ENCODE peak calls at places on chromosomes 12 and 14, in ten cellular contexts. One of them, this sample, is unnamed.

GRCh38 chr12:54987611-54988231 is 3.2 kb upstream of the TESPA1 start:
- DNase-seq in upper lobe of right lung: no peak
- DNase-seq in MM.1S: no peak
- DNase-seq in PC-3: no peak
- DNase-seq in heart left ventricle: no peak
- DNase-seq in suprapubic skin: no peak
- DNase-seq in stomach: no peak
- DNase-seq in CD8-positive, alpha-beta T cell: no peak
- DNase-seq in ovary: no peak
- DNase-seq in neuronal stem cell: no peak
- DNase-seq in this sample: no peak

GRCh38 chr14:54589843-54590242 is 22.9 kb downstream of the SAMD4A start:
- DNase-seq in upper lobe of right lung: no peak
- DNase-seq in MM.1S: no peak
- DNase-seq in PC-3: peak; percentile 68
- DNase-seq in heart left ventricle: no peak
- DNase-seq in suprapubic skin: no peak
- DNase-seq in stomach: no peak
- DNase-seq in CD8-positive, alpha-beta T cell: no peak
- DNase-seq in ovary: no peak
- DNase-seq in neuronal stem cell: no peak
- DNase-seq in this sample: no peak

GRCh38 chr14:105059917-105060565 is 5.2 kb downstream of the GPR132 start:
- DNase-seq in upper lobe of right lung: no peak
- DNase-seq in MM.1S: no peak
- DNase-seq in PC-3: no peak
- DNase-seq in heart left ventricle: no peak
- DNase-seq in suprapubic skin: peak; percentile 52
- DNase-seq in stomach: no peak
- DNase-seq in CD8-positive, alpha-beta T cell: no peak
- DNase-seq in ovary: no peak
- DNase-seq in neuronal stem cell: no peak
- DNase-seq in this sample: no peak

GRCh38 chr14:78978896-78979295 is 808.7 kb downstream of the NRXN3 start:
- DNase-seq in upper lobe of right lung: no peak
- DNase-seq in MM.1S: no peak
- DNase-seq in PC-3: no peak
- DNase-seq in heart left ventricle: no peak
- DNase-seq in suprapubic skin: no peak
- DNase-seq in stomach: no peak
- DNase-seq in CD8-positive, alpha-beta T cell: no peak
- DNase-seq in ovary: no peak
- DNase-seq in neuronal stem cell: no peak
- DNase-seq in this sample: no peak

GRCh38 chr12:21775130-21775920 is 819 bp upstream of the KCNJ8 start:
- DNase-seq in upper lobe of right lung: no peak
- DNase-seq in MM.1S: no peak
- DNase-seq in PC-3: no peak
- DNase-seq in heart left ventricle: no peak
- DNase-seq in suprapubic skin: no peak
- DNase-seq in stomach: no peak
- DNase-seq in CD8-positive, alpha-beta T cell: no peak
- DNase-seq in ovary: no peak
- DNase-seq in neuronal stem cell: no peak
- DNase-seq in this sample: no peak

GRCh38 chr14:76698631-76699030 is 62.6 kb upstream of the VASH1 start:
- DNase-seq in upper lobe of right lung: no peak
- DNase-seq in MM.1S: no peak
- DNase-seq in PC-3: no peak
- DNase-seq in heart left ventricle: no peak
- DNase-seq in suprapubic skin: no peak
- DNase-seq in stomach: no peak
- DNase-seq in CD8-positive, alpha-beta T cell: no peak
- DNase-seq in ovary: no peak
- DNase-seq in neuronal stem cell: no peak
- DNase-seq in this sample: no peak

GRCh38 chr12:30110970-30111586 is 327.3 kb upstream of the TMTC1 start:
- DNase-seq in upper lobe of right lung: no peak
- DNase-seq in MM.1S: no peak
- DNase-seq in PC-3: peak; percentile 51
- DNase-seq in heart left ventricle: no peak
- DNase-seq in suprapubic skin: no peak
- DNase-seq in stomach: no peak
- DNase-seq in CD8-positive, alpha-beta T cell: no peak
- DNase-seq in ovary: no peak
- DNase-seq in neuronal stem cell: no peak
- DNase-seq in this sample: no peak

GRCh38 chr14:76926521-76927251 is 100.5 kb downstream of the LRRC74A start:
- DNase-seq in upper lobe of right lung: no peak
- DNase-seq in MM.1S: peak; percentile 39
- DNase-seq in PC-3: no peak
- DNase-seq in heart left ventricle: peak; percentile 77
- DNase-seq in suprapubic skin: no peak
- DNase-seq in stomach: no peak
- DNase-seq in CD8-positive, alpha-beta T cell: peak; percentile 20
- DNase-seq in ovary: peak; percentile 87
- DNase-seq in neuronal stem cell: no peak
- DNase-seq in this sample: peak; percentile 76

GRCh38 chr12:100789146-100789545 is 5.4 kb upstream of the ANO4 start:
- DNase-seq in upper lobe of right lung: no peak
- DNase-seq in MM.1S: no peak
- DNase-seq in PC-3: peak; percentile 8
- DNase-seq in heart left ventricle: no peak
- DNase-seq in suprapubic skin: no peak
- DNase-seq in stomach: no peak
- DNase-seq in CD8-positive, alpha-beta T cell: no peak
- DNase-seq in ovary: no peak
- DNase-seq in neuronal stem cell: no peak
- DNase-seq in this sample: no peak

GRCh38 chr14:59301354-59301753 is 112.9 kb downstream of the DAAM1 start:
- DNase-seq in upper lobe of right lung: no peak
- DNase-seq in MM.1S: peak; percentile 73
- DNase-seq in PC-3: no peak
- DNase-seq in heart left ventricle: no peak
- DNase-seq in suprapubic skin: no peak
- DNase-seq in stomach: no peak
- DNase-seq in CD8-positive, alpha-beta T cell: no peak
- DNase-seq in ovary: no peak
- DNase-seq in neuronal stem cell: no peak
- DNase-seq in this sample: no peak

GRCh38 chr12:29157486-29157946 is 8.4 kb downstream of the FAR2 start:
- DNase-seq in upper lobe of right lung: no peak
- DNase-seq in MM.1S: no peak
- DNase-seq in PC-3: peak; percentile 68
- DNase-seq in heart left ventricle: no peak
- DNase-seq in suprapubic skin: no peak
- DNase-seq in stomach: no peak
- DNase-seq in CD8-positive, alpha-beta T cell: no peak
- DNase-seq in ovary: no peak
- DNase-seq in neuronal stem cell: no peak
- DNase-seq in this sample: no peak

GRCh38 chr12:47938594-47938993 is 24.8 kb upstream of the TMEM106C start:
- DNase-seq in upper lobe of right lung: no peak
- DNase-seq in MM.1S: no peak
- DNase-seq in PC-3: no peak
- DNase-seq in heart left ventricle: no peak
- DNase-seq in suprapubic skin: no peak
- DNase-seq in stomach: no peak
- DNase-seq in CD8-positive, alpha-beta T cell: no peak
- DNase-seq in ovary: no peak
- DNase-seq in neuronal stem cell: no peak
- DNase-seq in this sample: no peak

GRCh38 chr14:41257476-41257875 is 349.2 kb upstream of the LRFN5 start:
- DNase-seq in upper lobe of right lung: no peak
- DNase-seq in MM.1S: no peak
- DNase-seq in PC-3: no peak
- DNase-seq in heart left ventricle: no peak
- DNase-seq in suprapubic skin: no peak
- DNase-seq in stomach: no peak
- DNase-seq in CD8-positive, alpha-beta T cell: no peak
- DNase-seq in ovary: no peak
- DNase-seq in neuronal stem cell: no peak
- DNase-seq in this sample: no peak

GRCh38 chr14:99838555-99839193 is 45.5 kb downstream of the EML1 start:
- DNase-seq in upper lobe of right lung: peak; percentile 82
- DNase-seq in MM.1S: no peak
- DNase-seq in PC-3: peak; percentile 36
- DNase-seq in heart left ventricle: no peak
- DNase-seq in suprapubic skin: no peak
- DNase-seq in stomach: no peak
- DNase-seq in CD8-positive, alpha-beta T cell: no peak
- DNase-seq in ovary: no peak
- DNase-seq in neuronal stem cell: peak; percentile 81
- DNase-seq in this sample: no peak

GRCh38 chr14:32564591-32564990 is 235.5 kb downstream of the AKAP6 start:
- DNase-seq in upper lobe of right lung: no peak
- DNase-seq in MM.1S: no peak
- DNase-seq in PC-3: no peak
- DNase-seq in heart left ventricle: no peak
- DNase-seq in suprapubic skin: no peak
- DNase-seq in stomach: no peak
- DNase-seq in CD8-positive, alpha-beta T cell: no peak
- DNase-seq in ovary: no peak
- DNase-seq in neuronal stem cell: no peak
- DNase-seq in this sample: no peak

DNA sequence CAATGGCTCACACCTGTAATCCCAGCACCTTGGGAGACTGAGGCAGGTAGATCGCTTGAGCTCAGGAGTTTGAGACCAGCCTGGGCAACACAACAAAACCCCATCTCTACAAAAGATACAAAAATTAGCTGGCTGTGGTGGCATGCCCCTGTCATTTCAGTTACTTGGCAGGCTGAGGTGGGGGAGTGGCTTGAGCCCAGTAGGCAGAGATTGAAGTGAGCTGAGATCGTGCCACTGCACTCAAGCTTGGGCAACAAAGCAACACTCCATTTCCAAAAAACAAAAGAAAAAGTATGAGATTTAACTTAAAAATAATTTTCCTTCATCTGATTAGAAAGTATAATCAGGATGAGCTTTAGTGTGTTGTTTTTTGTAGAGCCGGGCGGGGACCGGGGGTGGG is 47.9 kb upstream of the BCAT1 start:
- DNase-seq in upper lobe of right lung: no peak
- DNase-seq in MM.1S: no peak
- DNase-seq in PC-3: no peak
- DNase-seq in heart left ventricle: no peak
- DNase-seq in suprapubic skin: no peak
- DNase-seq in stomach: no peak
- DNase-seq in CD8-positive, alpha-beta T cell: no peak
- DNase-seq in ovary: no peak
- DNase-seq in neuronal stem cell: no peak
- DNase-seq in this sample: no peak
- H3K4me3 ChIP-seq in upper lobe of right lung: no peak overlapping the region
- H3K4me3 ChIP-seq in MM.1S: no peak overlapping the region
- H3K4me3 ChIP-seq in PC-3: no peak overlapping the region
- H3K4me3 ChIP-seq in heart left ventricle: no peak overlapping the region
- H3K4me3 ChIP-seq in suprapubic skin: no peak overlapping the region
- H3K4me3 ChIP-seq in stomach: no peak overlapping the region
- H3K4me3 ChIP-seq in CD8-positive, alpha-beta T cell: no peak overlapping the region
- H3K4me3 ChIP-seq in ovary: no peak overlapping the region
- H3K4me3 ChIP-seq in neuronal stem cell: no peak overlapping the region
- H3K4me3 ChIP-seq in this sample: no peak overlapping the region

GRCh38 chr14:93036652-93037341 is 78.9 kb downstream of the ITPK1 start:
- DNase-seq in upper lobe of right lung: no peak
- DNase-seq in MM.1S: no peak
- DNase-seq in PC-3: no peak
- DNase-seq in heart left ventricle: no peak
- DNase-seq in suprapubic skin: no peak
- DNase-seq in stomach: no peak
- DNase-seq in CD8-positive, alpha-beta T cell: no peak
- DNase-seq in ovary: peak; percentile 55
- DNase-seq in neuronal stem cell: peak; percentile 66
- DNase-seq in this sample: no peak
- H3K27ac ChIP-seq in upper lobe of right lung: no peak overlapping the region
- H3K27ac ChIP-seq in MM.1S: no peak overlapping the region
- H3K27ac ChIP-seq in PC-3: no peak overlapping the region
- H3K27ac ChIP-seq in heart left ventricle: peak overlapping the region; percentile 77
- H3K27ac ChIP-seq in suprapubic skin: peak overlapping the region; percentile 59
- H3K27ac ChIP-seq in stomach: peak overlapping the region; percentile 65
- H3K27ac ChIP-seq in CD8-positive, alpha-beta T cell: no peak overlapping the region
- H3K27ac ChIP-seq in ovary: peak overlapping the region; percentile 73
- H3K27ac ChIP-seq in neuronal stem cell: peak overlapping the region; percentile 40
- H3K27ac ChIP-seq in this sample: no peak overlapping the region

GRCh38 chr12:14403293-14403692 is 37.8 kb downstream of the ATF7IP start:
- DNase-seq in upper lobe of right lung: no peak
- DNase-seq in MM.1S: no peak
- DNase-seq in PC-3: no peak
- DNase-seq in heart left ventricle: no peak
- DNase-seq in suprapubic skin: no peak
- DNase-seq in stomach: no peak
- DNase-seq in CD8-positive, alpha-beta T cell: no peak
- DNase-seq in ovary: no peak
- DNase-seq in neuronal stem cell: no peak
- DNase-seq in this sample: no peak

GRCh38 chr12:14399871-14400270 is 34.4 kb downstream of the ATF7IP start:
- DNase-seq in upper lobe of right lung: no peak
- DNase-seq in MM.1S: no peak
- DNase-seq in PC-3: peak; percentile 54
- DNase-seq in heart left ventricle: no peak
- DNase-seq in suprapubic skin: no peak
- DNase-seq in stomach: no peak
- DNase-seq in CD8-positive, alpha-beta T cell: no peak
- DNase-seq in ovary: no peak
- DNase-seq in neuronal stem cell: no peak
- DNase-seq in this sample: no peak

GRCh38 chr12:14402697-14403096 is 37.2 kb downstream of the ATF7IP start:
- DNase-seq in upper lobe of right lung: no peak
- DNase-seq in MM.1S: no peak
- DNase-seq in PC-3: no peak
- DNase-seq in heart left ventricle: no peak
- DNase-seq in suprapubic skin: no peak
- DNase-seq in stomach: no peak
- DNase-seq in CD8-positive, alpha-beta T cell: no peak
- DNase-seq in ovary: no peak
- DNase-seq in neuronal stem cell: no peak
- DNase-seq in this sample: no peak

GRCh38 chr12:14400599-14400998 is 35.1 kb downstream of the ATF7IP start:
- DNase-seq in upper lobe of right lung: no peak
- DNase-seq in MM.1S: no peak
- DNase-seq in PC-3: no peak
- DNase-seq in heart left ventricle: no peak
- DNase-seq in suprapubic skin: no peak
- DNase-seq in stomach: no peak
- DNase-seq in CD8-positive, alpha-beta T cell: no peak
- DNase-seq in ovary: no peak
- DNase-seq in neuronal stem cell: no peak
- DNase-seq in this sample: no peak

GRCh38 chr12:14403711-14404164 is 38.3 kb downstream of the ATF7IP start:
- DNase-seq in upper lobe of right lung: no peak
- DNase-seq in MM.1S: peak; percentile 51
- DNase-seq in PC-3: peak; percentile 29
- DNase-seq in heart left ventricle: no peak
- DNase-seq in suprapubic skin: no peak
- DNase-seq in stomach: no peak
- DNase-seq in CD8-positive, alpha-beta T cell: no peak
- DNase-seq in ovary: no peak
- DNase-seq in neuronal stem cell: no peak
- DNase-seq in this sample: no peak
- H3K4me3 ChIP-seq in upper lobe of right lung: no peak overlapping the region
- H3K4me3 ChIP-seq in MM.1S: no peak overlapping the region
- H3K4me3 ChIP-seq in PC-3: no peak overlapping the region
- H3K4me3 ChIP-seq in heart left ventricle: no peak overlapping the region
- H3K4me3 ChIP-seq in suprapubic skin: no peak overlapping the region
- H3K4me3 ChIP-seq in stomach: no peak overlapping the region
- H3K4me3 ChIP-seq in CD8-positive, alpha-beta T cell: no peak overlapping the region
- H3K4me3 ChIP-seq in ovary: no peak overlapping the region
- H3K4me3 ChIP-seq in neuronal stem cell: no peak overlapping the region
- H3K4me3 ChIP-seq in this sample: no peak overlapping the region

GRCh38 chr12:6178981-6179761 is 21.0 kb upstream of the CD9 start:
- DNase-seq in upper lobe of right lung: no peak
- DNase-seq in MM.1S: no peak
- DNase-seq in PC-3: no peak
- DNase-seq in heart left ventricle: no peak
- DNase-seq in suprapubic skin: no peak
- DNase-seq in stomach: no peak
- DNase-seq in CD8-positive, alpha-beta T cell: no peak
- DNase-seq in ovary: no peak
- DNase-seq in neuronal stem cell: no peak
- DNase-seq in this sample: no peak
- H3K27ac ChIP-seq in upper lobe of right lung: peak overlapping the region; percentile 80
- H3K27ac ChIP-seq in MM.1S: no peak overlapping the region
- H3K27ac ChIP-seq in PC-3: no peak overlapping the region
- H3K27ac ChIP-seq in heart left ventricle: peak overlapping the region; percentile 66
- H3K27ac ChIP-seq in suprapubic skin: peak overlapping the region; percentile 28
- H3K27ac ChIP-seq in stomach: peak overlapping the region; percentile 81
- H3K27ac ChIP-seq in CD8-positive, alpha-beta T cell: no peak overlapping the region
- H3K27ac ChIP-seq in ovary: peak overlapping the region; percentile 15
- H3K27ac ChIP-seq in neuronal stem cell: peak overlapping the region; percentile 47
- H3K27ac ChIP-seq in this sample: peak overlapping the region; percentile 58

This sample was measured in psoas muscle.